ENCODE peak calls at places on chromosome 9, in four cellular contexts. U is astrocyte of the cerebellum; G is mesothelial cell of epicardium; E is CD8-positive, alpha-beta T cell. D is an unnamed sample.
A peak's percentile ranks its signal among the peaks of the same experiment; 100 is the strongest.

GRCh38 chr9:71769175-71770165 is 1.2 kb upstream of the CEMIP2 start:
- DNase-seq in G (peak; percentile 68), U (no peak), E (peak; percentile 80), D (peak; percentile 67)

GRCh38 chr9:438961-439768 is 224.5 kb downstream of the DOCK8 start:
- DNase-seq in G (no peak), U (no peak), E (no peak), D (no peak)

GRCh38 chr9:109248133-109248581 is 72.7 kb downstream of the EPB41L4B start:
- DNase-seq in G (no peak), U (no peak), E (no peak), D (no peak)

GRCh38 chr9:16964228-16964627 is 93.8 kb upstream of the BNC2 start:
- DNase-seq in G (no peak), E (no peak), U (peak; percentile 97), D (no peak)

GRCh38 chr9:28671000-28671399 is 1097.7 kb upstream of the C9orf72 start:
- DNase-seq in U (no peak), G (no peak), E (no peak), D (no peak)

GRCh38 chr9:129481824-129482511 is 138.9 kb downstream of the C9orf50 start:
- DNase-seq in U (no peak), E (no peak), G (no peak), D (no peak)

GRCh38 chr9:137918331-137919094 is 40.9 kb downstream of the CACNA1B start:
- DNase-seq in U (no peak), G (no peak), E (no peak), D (peak; percentile 18)

GRCh38 chr9:69097053-69097452 is 61.5 kb downstream of the FXN start:
- DNase-seq in U (no peak), G (no peak), E (no peak), D (no peak)

GRCh38 chr9:135926402-135927194 is 19.3 kb upstream of the CAMSAP1 start:
- DNase-seq in E (no peak), U (peak; percentile 33), G (no peak), D (no peak)

GRCh38 chr9:127710204-127710805 is 3.5 kb downstream of the CFAP157 start:
- DNase-seq in G (no peak), U (no peak), E (no peak), D (no peak)

GRCh38 chr9:117718701-117719100 is 14.5 kb downstream of the TLR4 start:
- DNase-seq in G (no peak), E (no peak), U (no peak), D (no peak)

GRCh38 chr9:135925496-135926133 is 18.3 kb upstream of the CAMSAP1 start:
- DNase-seq in U (no peak), G (no peak), E (no peak), D (no peak)

GRCh38 chr9:90778746-90779145 is 22.9 kb upstream of the SYK start:
- DNase-seq in E (no peak), U (no peak), G (no peak), D (no peak)

GRCh38 chr9:101443358-101443757 is 7.8 kb upstream of the ALDOB start:
- DNase-seq in E (no peak), G (no peak), U (no peak), D (no peak)

GRCh38 chr9:131656356-131657030 is 83.4 kb downstream of the RAPGEF1 start:
- DNase-seq in G (no peak), U (no peak), E (peak; percentile 87), D (no peak)

GRCh38 chr9:92064711-92065110 is 50.5 kb downstream of the SPTLC1 start:
- DNase-seq in E (no peak), G (no peak), U (peak; percentile 70), D (no peak)

GRCh38 chr9:26234865-26235264 is 556.6 kb upstream of the TUSC1 start:
- DNase-seq in U (no peak), E (no peak), G (no peak), D (no peak)

GRCh38 chr9:130658893-130659698 is 5.3 kb upstream of the PRDM12 start:
- DNase-seq in E (no peak), U (no peak), G (no peak), D (no peak)

GRCh38 chr9:21549890-21550289 is 67.8 kb upstream of the IFNE start:
- DNase-seq in E (no peak), G (no peak), U (no peak), D (no peak)
- TF ChIP-seq CTCF in E (no peak), G (no peak), U (no peak), D (no peak)

GRCh38 chr9:32351845-32352244 is 32.6 kb upstream of the ACO1 start:
- DNase-seq in G (no peak), E (no peak), U (no peak), D (no peak)
- TF ChIP-seq CTCF in G (no peak), E (no peak), U (peak; percentile 21), D (peak; percentile 38)

DNA sequence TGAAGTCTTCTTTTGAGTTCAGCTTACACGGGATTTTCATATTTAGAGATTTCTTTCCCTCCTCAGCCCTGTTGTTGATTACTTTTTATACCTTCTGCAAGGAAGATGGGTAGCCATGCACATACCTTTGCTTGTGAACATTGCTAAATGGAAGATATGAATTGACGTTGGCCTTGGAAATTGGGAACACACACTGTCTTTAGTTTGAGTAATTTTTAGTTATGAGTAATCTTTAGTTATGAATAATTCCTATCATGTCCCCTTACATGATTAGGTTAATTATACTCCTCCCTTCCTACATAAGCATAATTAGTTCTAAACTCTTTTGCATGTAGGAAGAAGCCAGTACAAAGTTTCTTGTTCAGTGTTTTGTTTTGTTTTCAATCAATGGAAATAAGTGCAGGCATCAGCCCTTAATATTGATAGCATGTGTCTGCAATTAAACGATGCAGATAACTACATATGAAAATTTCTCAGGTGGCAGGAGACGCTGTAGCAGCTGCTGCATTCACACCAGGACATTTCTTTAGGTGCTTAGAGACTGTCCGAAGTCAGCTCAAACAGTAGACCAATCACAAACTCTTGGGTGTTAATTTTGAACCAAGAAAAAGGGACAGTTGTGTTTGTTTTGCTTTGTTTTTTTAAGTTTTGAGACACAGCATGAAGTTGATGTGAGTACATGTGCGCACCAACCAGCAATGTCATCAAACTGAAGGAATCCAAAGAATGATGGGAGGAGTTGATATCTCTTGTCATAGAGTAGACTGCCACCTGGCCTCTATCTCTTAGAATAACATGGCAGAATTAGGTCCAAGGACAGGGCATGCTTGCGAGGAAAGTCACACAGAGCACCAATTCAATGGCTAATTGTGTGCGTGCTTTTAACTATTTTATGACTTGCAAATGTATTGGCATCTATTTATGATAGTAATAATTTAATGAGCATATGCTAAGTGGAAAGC is 51.4 kb downstream of the SMARCA2 start:
- DNase-seq in G (no peak), E (no peak), U (no peak), D (no peak)
- TF ChIP-seq CTCF in G (no peak), E (peak; percentile 52), U (peak; percentile 34), D (no peak)

GRCh38 chr9:13291718-13292117 is 12.2 kb upstream of the MPDZ start:
- DNase-seq in E (no peak), U (no peak), G (no peak), D (no peak)
- TF ChIP-seq CTCF in E (no peak), U (no peak), G (peak; percentile 47), D (peak; percentile 62)

GRCh38 chr9:105251733-105252404 is 7.4 kb downstream of the SLC44A1 start:
- DNase-seq in G (no peak), E (no peak), U (no peak), D (no peak)
- TF ChIP-seq CTCF in G (no peak), E (no peak), U (no peak), D (no peak)

GRCh38 chr9:126516561-126516935 is 97.2 kb upstream of the LMX1B start:
- DNase-seq in E (no peak), U (no peak), G (no peak), D (no peak)

GRCh38 chr9:126515001-126515872 is 98.5 kb upstream of the LMX1B start:
- DNase-seq in G (no peak), E (no peak), U (no peak), D (no peak)

GRCh38 chr9:126513159-126514036 is 100.3 kb upstream of the LMX1B start:
- DNase-seq in E (no peak), U (no peak), G (no peak), D (no peak)

GRCh38 chr9:126515873-126516505 is 97.7 kb upstream of the LMX1B start:
- DNase-seq in U (no peak), E (no peak), G (no peak), D (no peak)

GRCh38 chr9:126514037-126514821 is 99.5 kb upstream of the LMX1B start:
- DNase-seq in U (no peak), G (peak; percentile 83), E (peak; percentile 49), D (no peak)
- TF ChIP-seq CTCF in U (peak; percentile 36), G (peak; percentile 40), E (peak; percentile 34), D (peak; percentile 77)

DNA sequence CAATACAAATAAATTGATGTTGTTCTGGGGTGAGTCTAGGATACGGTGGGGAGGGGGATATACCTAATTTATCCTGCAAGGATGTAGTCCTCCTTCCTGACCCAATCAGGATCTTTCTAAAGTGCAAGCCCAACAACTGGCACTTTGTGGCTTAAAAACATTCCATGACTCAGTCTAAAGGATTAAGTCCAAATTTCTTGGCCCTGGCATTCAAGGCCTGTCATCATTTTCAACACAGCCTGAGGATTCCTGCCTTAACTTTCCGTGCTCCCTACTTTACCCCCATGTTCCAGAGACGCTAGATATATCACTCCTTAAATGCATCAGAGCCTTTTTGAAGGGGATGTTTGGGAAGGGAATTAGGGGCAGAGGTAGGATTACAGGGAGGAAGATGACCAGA is 1.0 kb downstream of the FAM221B start:
- DNase-seq in E (no peak), U (no peak), G (no peak), D (no peak)
- TF ChIP-seq CTCF in E (no peak), U (no peak), G (no peak), D (no peak)

GRCh38 chr9:33187519-33188218 is 20.5 kb upstream of the B4GALT1 start:
- DNase-seq in G (no peak), U (peak; percentile 46), E (no peak), D (no peak)
- TF ChIP-seq CTCF in G (no peak), U (no peak), E (no peak), D (no peak)

GRCh38 chr9:18438300-18438925 is 35.5 kb upstream of the ADAMTSL1 start:
- DNase-seq in U (no peak), G (peak; percentile 44), E (no peak), D (no peak)
- TF ChIP-seq CTCF in U (peak; percentile 50), G (no peak), E (no peak), D (peak; percentile 44)

DNA sequence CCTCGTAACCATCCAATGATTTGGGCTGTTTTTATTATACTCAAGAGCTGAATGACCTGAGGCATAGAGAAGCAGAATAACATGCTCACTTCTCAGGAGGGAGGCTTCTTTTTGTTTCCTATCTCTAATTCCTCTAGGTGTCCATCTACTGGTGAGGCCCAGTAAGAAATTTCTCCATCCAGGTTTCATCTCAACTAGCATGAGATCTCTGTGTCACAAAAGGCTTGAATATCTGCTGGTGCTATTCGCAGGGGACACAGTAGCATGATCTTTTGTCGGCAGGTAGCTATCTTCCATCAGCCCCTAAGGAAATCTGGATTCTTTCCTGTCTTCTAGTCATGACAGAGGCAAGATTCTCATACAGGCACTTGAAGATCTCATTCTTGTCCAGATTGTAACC is 8.9 kb downstream of the IFNE start:
- DNase-seq in U (no peak), G (no peak), E (no peak), D (no peak)
- TF ChIP-seq CTCF in U (peak; percentile 26), G (no peak), E (no peak), D (peak; percentile 18)

D was measured in type B pancreatic cell.